ENCODE peak calls at places on chromosomes 5 and 9, in ten cellular contexts. N is A549, V is pancreas, M is BE2C, W is mucosa of descending colon, F is astrocyte of the spinal cord, Y is mesothelial cell of epicardium, E is stomach, Q is heart right ventricle, T is tibial artery. A is an unnamed sample.

GRCh38 chr5:174091006-174091578 is 45.6 kb downstream of the NSG2 start:
- DNase-seq in N (no peak), M (no peak), Q (no peak), Y (no peak), F (no peak), E (no peak), T (no peak), W (no peak), V (no peak), A (no peak)

GRCh38 chr5:81879936-81880335 is 91.9 kb upstream of the ATG10 start:
- DNase-seq in E (no peak), V (no peak), F (no peak), Q (no peak), T (no peak), Y (no peak), M (no peak), N (no peak), W (no peak), A (no peak)

GRCh38 chr9:115494958-115495690 is 377.2 kb upstream of the TNC start:
- DNase-seq in V (no peak), N (peak; percentile 66), T (no peak), M (no peak), F (no peak), E (no peak), W (no peak), Q (no peak), Y (no peak), A (no peak)

GRCh38 chr5:172701336-172702061 is 60.4 kb downstream of the NEURL1B start:
- DNase-seq in E (no peak), M (no peak), Y (no peak), Q (no peak), N (no peak), T (no peak), F (no peak), V (no peak), W (no peak), A (no peak)

GRCh38 chr5:180112101-180112861 is 40.7 kb upstream of the RNF130 start:
- DNase-seq in T (peak; percentile 37), Q (no peak), V (peak; percentile 7), F (no peak), N (no peak), M (no peak), E (no peak), W (no peak), Y (no peak), A (no peak)

GRCh38 chr9:126211441-126212074 is 115.1 kb upstream of the MVB12B start:
- DNase-seq in M (no peak), V (no peak), Q (no peak), F (no peak), Y (no peak), W (no peak), T (no peak), N (no peak), E (no peak), A (peak; percentile 59)

GRCh38 chr5:9562101-9562500 is 16.2 kb upstream of the SEMA5A start:
- DNase-seq in E (no peak), M (no peak), Q (no peak), V (no peak), Y (no peak), F (peak; percentile 69), T (no peak), W (no peak), N (no peak), A (no peak)

GRCh38 chr5:106584268-106584667 is 1086.5 kb downstream of the EFNA5 start:
- DNase-seq in W (no peak), Q (no peak), N (no peak), T (no peak), E (no peak), V (no peak), M (no peak), Y (no peak), F (no peak), A (peak; percentile 18)

GRCh38 chr9:98978231-98978681 is 34.5 kb downstream of the COL15A1 start:
- DNase-seq in V (no peak), F (peak; percentile 63), Y (no peak), E (no peak), M (no peak), T (no peak), N (no peak), Q (no peak), W (no peak), A (no peak)

GRCh38 chr5:119355244-119355635 is 579 bp upstream of the TNFAIP8 start:
- DNase-seq in Q (no peak), N (no peak), T (no peak), F (no peak), M (no peak), E (peak; percentile 58), W (no peak), V (no peak), Y (no peak), A (no peak)

GRCh38 chr9:84169240-84169639 is 171.3 kb downstream of the SLC28A3 start:
- DNase-seq in N (no peak), Q (no peak), T (no peak), V (no peak), E (no peak), Y (no peak), M (no peak), W (no peak), F (peak; percentile 47), A (peak; percentile 12)

GRCh38 chr5:154369682-154370081 is 76.1 kb upstream of the SAP30L start:
- DNase-seq in W (no peak), Q (no peak), F (peak; percentile 55), T (no peak), Y (no peak), M (no peak), N (no peak), E (no peak), V (no peak), A (no peak)

GRCh38 chr5:53095931-53096525 is 13.5 kb downstream of the MOCS2 start:
- DNase-seq in W (peak; percentile 82), F (peak; percentile 78), M (peak; percentile 45), V (peak; percentile 38), Q (no peak), E (peak; percentile 68), T (peak; percentile 72), N (peak; percentile 69), Y (peak; percentile 72), A (peak; percentile 46)

GRCh38 chr5:141646026-141646425 is 5.2 kb downstream of the FCHSD1 start:
- DNase-seq in Q (no peak), T (no peak), M (no peak), F (no peak), N (no peak), V (no peak), Y (no peak), W (no peak), E (no peak), A (no peak)

GRCh38 chr5:145812877-145813276 is 22.3 kb downstream of the PRELID2 start:
- DNase-seq in W (no peak), V (no peak), N (no peak), Y (no peak), T (no peak), Q (no peak), M (no peak), E (no peak), F (no peak), A (no peak)

GRCh38 chr5:145806923-145807322 is 28.2 kb downstream of the PRELID2 start:
- DNase-seq in F (no peak), E (no peak), Y (no peak), N (peak; percentile 48), Q (no peak), V (no peak), W (no peak), T (no peak), M (no peak), A (no peak)

GRCh38 chr5:145811834-145812625 is 23.1 kb downstream of the PRELID2 start:
- DNase-seq in Y (no peak), T (no peak), E (no peak), F (peak; percentile 54), V (no peak), M (no peak), W (no peak), Q (no peak), N (peak; percentile 54), A (no peak)
- TF ChIP-seq CTCF in Y (no peak), T (no peak), E (no peak), F (peak; percentile 26), V (no peak), M (peak; percentile 17), W (no peak), Q (peak; percentile 38), N (peak; percentile 59), A (peak; percentile 50)

GRCh38 chr9:120038342-120038741 is 541.6 kb downstream of the CDK5RAP2 start:
- DNase-seq in V (no peak), Y (no peak), N (no peak), W (no peak), Q (no peak), E (no peak), T (no peak), F (no peak), M (no peak), A (no peak)

GRCh38 chr9:120030847-120031246 is 549.1 kb downstream of the CDK5RAP2 start:
- DNase-seq in Q (no peak), N (no peak), F (no peak), V (no peak), E (no peak), T (no peak), W (no peak), M (no peak), Y (no peak), A (no peak)

DNA sequence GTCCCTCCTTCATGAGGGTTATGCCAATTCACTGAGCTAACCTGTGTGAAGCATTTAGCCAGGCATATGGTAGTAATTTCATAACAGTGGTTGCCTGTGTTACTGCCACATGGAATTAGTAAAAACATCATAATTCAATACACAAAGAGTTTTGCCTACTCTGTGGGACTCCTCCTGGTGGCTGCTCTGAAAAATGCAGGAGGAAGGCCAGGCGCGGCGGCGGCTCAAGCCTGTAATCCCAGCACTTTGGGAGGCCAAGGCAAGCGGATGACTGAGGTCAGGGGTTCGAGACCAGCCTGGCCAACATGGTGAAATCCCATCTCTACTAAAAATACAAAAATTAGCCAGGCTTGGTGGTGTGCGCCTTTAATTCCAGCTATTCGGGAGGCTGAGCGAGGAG is 547.3 kb downstream of the CDK5RAP2 start:
- DNase-seq in T (no peak), E (no peak), M (peak; percentile 14), V (no peak), Q (no peak), F (no peak), W (no peak), N (peak; percentile 13), Y (no peak), A (no peak)
- TF ChIP-seq CTCF in T (no peak), E (no peak), M (no peak), V (no peak), Q (no peak), F (no peak), W (no peak), N (no peak), Y (peak; percentile 64), A (no peak)

DNA sequence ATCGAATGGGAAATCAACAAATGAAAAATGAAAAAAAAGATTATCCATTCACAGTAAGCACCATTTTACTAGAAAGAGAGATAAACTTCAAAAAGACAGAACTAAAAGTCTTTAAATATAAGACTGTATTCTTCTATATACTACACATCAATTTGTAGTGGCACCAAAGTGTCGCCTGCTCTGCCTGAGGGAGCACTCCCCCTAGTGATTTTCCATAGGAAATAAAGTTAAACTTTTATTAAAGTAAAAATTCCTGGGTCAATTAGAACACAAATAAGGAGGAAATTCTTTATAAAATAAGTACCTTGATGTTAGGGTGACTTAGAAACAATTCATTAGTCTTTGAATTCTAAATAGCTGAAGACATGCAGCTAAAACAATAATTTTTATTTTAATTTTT is 9.7 kb downstream of the RAD1 start:
- DNase-seq in V (no peak), T (no peak), M (no peak), Y (no peak), E (no peak), F (peak; percentile 23), Q (no peak), W (no peak), N (no peak), A (no peak)
- TF ChIP-seq CTCF in V (no peak), T (peak; percentile 15), M (peak; percentile 56), Y (peak; percentile 57), E (peak; percentile 18), F (peak; percentile 50), Q (peak; percentile 28), W (no peak), N (peak; percentile 69), A (peak; percentile 62)

GRCh38 chr9:127977877-127978647 is 2.7 kb downstream of the EEIG1 start:
- DNase-seq in N (peak; percentile 65), F (peak; percentile 68), M (peak; percentile 20), V (peak; percentile 53), W (peak; percentile 64), Y (no peak), T (peak; percentile 87), E (peak; percentile 76), Q (peak; percentile 52), A (no peak)
- TF ChIP-seq CTCF in N (no peak), F (no peak), M (no peak), V (no peak), W (no peak), Y (no peak), T (no peak), E (no peak), Q (peak; percentile 32), A (no peak)

A was measured in foreskin keratinocyte.